ENCODE peak calls at places on chromosomes 16 and 17, in six cellular contexts. One of them, this sample, is unnamed.

GRCh38 chr17:55567240-55568216 is 56.3 kb upstream of the SMIM36 start:
- DNase-seq in left ventricle myocardium superior: peak
- DNase-seq in mesendoderm: no peak
- DNase-seq in fibroblast of gingiva: peak
- DNase-seq in CD8-positive, alpha-beta memory T cell: no peak
- DNase-seq in putamen: no peak
- DNase-seq in this sample: peak

GRCh38 chr17:8861482-8862181 is 5.8 kb downstream of the PIK3R6 start:
- DNase-seq in fibroblast of gingiva: no peak
- DNase-seq in putamen: no peak
- DNase-seq in left ventricle myocardium superior: no peak
- DNase-seq in CD8-positive, alpha-beta memory T cell: no peak
- DNase-seq in mesendoderm: no peak
- DNase-seq in this sample: no peak

GRCh38 chr17:39196820-39197331 is 593 bp downstream of the CACNB1 start:
- DNase-seq in putamen: no peak
- DNase-seq in fibroblast of gingiva: peak
- DNase-seq in mesendoderm: no peak
- DNase-seq in CD8-positive, alpha-beta memory T cell: no peak
- DNase-seq in left ventricle myocardium superior: no peak
- DNase-seq in this sample: peak

GRCh38 chr16:53732296-53732929 is 28.5 kb downstream of the FTO start:
- DNase-seq in mesendoderm: peak
- DNase-seq in CD8-positive, alpha-beta memory T cell: no peak
- DNase-seq in left ventricle myocardium superior: no peak
- DNase-seq in fibroblast of gingiva: peak
- DNase-seq in putamen: no peak
- DNase-seq in this sample: no peak

GRCh38 chr17:66655861-66656260 is 179.1 kb upstream of the CACNG5 start:
- DNase-seq in putamen: peak
- DNase-seq in CD8-positive, alpha-beta memory T cell: no peak
- DNase-seq in left ventricle myocardium superior: no peak
- DNase-seq in fibroblast of gingiva: peak
- DNase-seq in mesendoderm: no peak
- DNase-seq in this sample: no peak

GRCh38 chr17:66900126-66901010 is 64.1 kb upstream of the CACNG4 start:
- DNase-seq in left ventricle myocardium superior: no peak
- DNase-seq in putamen: no peak
- DNase-seq in fibroblast of gingiva: no peak
- DNase-seq in CD8-positive, alpha-beta memory T cell: no peak
- DNase-seq in mesendoderm: no peak
- DNase-seq in this sample: no peak

GRCh38 chr16:88387941-88388627 is 5.3 kb downstream of the ZNF469 start:
- DNase-seq in fibroblast of gingiva: peak
- DNase-seq in putamen: peak
- DNase-seq in left ventricle myocardium superior: peak
- DNase-seq in mesendoderm: no peak
- DNase-seq in CD8-positive, alpha-beta memory T cell: no peak
- DNase-seq in this sample: peak

GRCh38 chr17:45666641-45667040 is 117.5 kb upstream of the CRHR1 start:
- DNase-seq in CD8-positive, alpha-beta memory T cell: no peak
- DNase-seq in mesendoderm: no peak
- DNase-seq in putamen: no peak
- DNase-seq in fibroblast of gingiva: no peak
- DNase-seq in left ventricle myocardium superior: no peak
- DNase-seq in this sample: no peak

GRCh38 chr17:63531022-63531965 is 8.1 kb downstream of the KCNH6 start:
- DNase-seq in putamen: no peak
- DNase-seq in CD8-positive, alpha-beta memory T cell: no peak
- DNase-seq in fibroblast of gingiva: peak
- DNase-seq in mesendoderm: no peak
- DNase-seq in left ventricle myocardium superior: no peak
- DNase-seq in this sample: peak

GRCh38 chr16:8850279-8850885 is 18.4 kb downstream of the CARHSP1 start:
- DNase-seq in mesendoderm: no peak
- DNase-seq in left ventricle myocardium superior: peak
- DNase-seq in fibroblast of gingiva: peak
- DNase-seq in CD8-positive, alpha-beta memory T cell: no peak
- DNase-seq in putamen: no peak
- DNase-seq in this sample: peak

GRCh38 chr16:11602321-11602720 is 15.6 kb upstream of the LITAF start:
- DNase-seq in CD8-positive, alpha-beta memory T cell: no peak
- DNase-seq in fibroblast of gingiva: no peak
- DNase-seq in mesendoderm: no peak
- DNase-seq in left ventricle myocardium superior: no peak
- DNase-seq in putamen: no peak
- DNase-seq in this sample: no peak

GRCh38 chr16:66984902-66985311 is 3.5 kb upstream of the CES4A start:
- DNase-seq in left ventricle myocardium superior: peak
- DNase-seq in CD8-positive, alpha-beta memory T cell: no peak
- DNase-seq in fibroblast of gingiva: no peak
- DNase-seq in putamen: no peak
- DNase-seq in mesendoderm: no peak
- DNase-seq in this sample: no peak

This sample was measured in Right ventricle myocardium inferior.